ENCODE peak calls at places on chromosomes 3 and 15, in five cellular contexts. M is GM12878, B is HCT116, L is K562, D is HepG2. J is an unnamed sample.

GRCh38 chr15:76203346-76203745 is 107.9 kb downstream of the ETFA start:
- DNase-seq in D (no peak), B (no peak), M (no peak), L (no peak), J (no peak)

GRCh38 chr3:151794080-151794479 is 19.8 kb upstream of the AADAC start:
- DNase-seq in D (no peak), L (no peak), M (no peak), B (no peak), J (no peak)

GRCh38 chr15:35673093-35673573 is 127.2 kb upstream of the DPH6 start:
- DNase-seq in B (no peak), D (peak), M (no peak), L (peak), J (no peak)

GRCh38 chr15:35444557-35445204 is 101.3 kb downstream of the DPH6 start:
- DNase-seq in B (peak), M (peak), D (peak), L (peak), J (peak)

GRCh38 chr3:180267202-180267843 is 230.6 kb upstream of the PEX5L start:
- DNase-seq in D (no peak), M (peak), L (no peak), B (no peak), J (no peak)

GRCh38 chr3:88131695-88132094 is 18.1 kb upstream of the C3orf38 start:
- DNase-seq in L (no peak), D (no peak), B (no peak), M (no peak), J (no peak)

GRCh38 chr15:34584321-34584668 is 844 bp upstream of the GOLGA8B start:
- DNase-seq in M (no peak), B (no peak), L (peak), D (no peak), J (no peak)

GRCh38 chr15:95131071-95131683 is 899.8 kb downstream of the MCTP2 start:
- DNase-seq in D (no peak), M (no peak), B (no peak), L (no peak), J (no peak)

GRCh38 chr3:1092771-1093170 is at the start of gene CNTN6:
- DNase-seq in M (no peak), L (no peak), D (no peak), B (no peak), J (peak)

GRCh38 chr3:95302044-95302443 is 1239.2 kb downstream of the NSUN3 start:
- DNase-seq in D (peak), B (no peak), M (no peak), L (no peak), J (no peak)

GRCh38 chr3:185729335-185729715 is 95.5 kb downstream of the IGF2BP2 start:
- DNase-seq in L (no peak), B (no peak), M (no peak), D (no peak), J (no peak)

GRCh38 chr3:178129109-178129508 is 407.1 kb upstream of the KCNMB2 start:
- DNase-seq in L (no peak), D (no peak), B (no peak), M (no peak), J (no peak)

GRCh38 chr15:67547836-67548531 is 5.5 kb downstream of the MAP2K5 start:
- DNase-seq in B (no peak), D (no peak), L (no peak), M (no peak), J (no peak)

GRCh38 chr15:98953000-98953776 is 54.4 kb downstream of the PGPEP1L start:
- DNase-seq in M (peak), B (no peak), L (no peak), D (no peak), J (no peak)

GRCh38 chr3:81375921-81376320 is 385.5 kb downstream of the GBE1 start:
- DNase-seq in L (no peak), B (no peak), D (no peak), M (no peak), J (no peak)

GRCh38 chr3:104556372-104557078 is 810.2 kb upstream of the ALCAM start:
- DNase-seq in L (no peak), M (no peak), B (no peak), D (no peak), J (no peak)

GRCh38 chr3:197942956-197943556 is 6.9 kb upstream of the RPL35A start:
- DNase-seq in M (no peak), B (peak), D (no peak), L (peak), J (peak)

GRCh38 chr15:70121656-70122297 is 24.1 kb upstream of the TLE3 start:
- DNase-seq in M (no peak), B (no peak), D (no peak), L (no peak), J (no peak)

GRCh38 chr3:94972066-94972465 is 909.2 kb downstream of the NSUN3 start:
- DNase-seq in L (no peak), D (no peak), B (no peak), M (no peak), J (no peak)

GRCh38 chr3:64462203-64463120 is 225.3 kb downstream of the ADAMTS9 start:
- DNase-seq in L (no peak), D (no peak), B (no peak), M (no peak), J (no peak)

GRCh38 chr15:89785064-89785770 is 9.1 kb downstream of the MESP2 start:
- DNase-seq in L (no peak), B (no peak), D (peak), M (no peak), J (no peak)

GRCh38 chr15:64150236-64150578 is 1.3 kb upstream of the SNX22 start:
- DNase-seq in M (no peak), D (no peak), L (no peak), B (no peak), J (no peak)

GRCh38 chr3:46926871-46927717 is 49.5 kb downstream of the CCDC12 start:
- DNase-seq in M (peak), L (no peak), D (no peak), B (no peak), J (no peak)

GRCh38 chr3:31743690-31744089 is 211.0 kb downstream of the STT3B start:
- DNase-seq in B (no peak), M (no peak), D (no peak), L (no peak), J (no peak)

GRCh38 chr3:115518100-115518852 is 105.0 kb upstream of the GAP43 start:
- DNase-seq in M (no peak), D (no peak), B (peak), L (no peak), J (peak)

GRCh38 chr15:39300451-39301153 is 280.3 kb upstream of the THBS1 start:
- DNase-seq in L (no peak), B (no peak), D (no peak), M (no peak), J (no peak)

GRCh38 chr3:23086366-23086765 is 116.8 kb upstream of the UBE2E2 start:
- DNase-seq in M (no peak), L (no peak), B (no peak), D (no peak), J (no peak)

GRCh38 chr15:92832992-92833438 is 67.1 kb upstream of the CHD2 start:
- DNase-seq in B (no peak), D (no peak), M (no peak), L (no peak), J (no peak)

GRCh38 chr15:66229790-66230460 is 23.6 kb downstream of the MEGF11 start:
- DNase-seq in L (no peak), B (no peak), D (no peak), M (no peak), J (no peak)

GRCh38 chr15:84960391-84961113 is 21.1 kb upstream of the PDE8A start:
- DNase-seq in L (no peak), M (no peak), D (no peak), B (no peak), J (no peak)

GRCh38 chr3:114270019-114270418 is 23.8 kb upstream of the TIGIT start:
- DNase-seq in B (no peak), M (no peak), D (no peak), L (no peak), J (no peak)
- TF ChIP-seq ZBTB33 in B (no peak), M (no peak), D (no peak), L (no peak), J (no peak)

GRCh38 chr3:106673926-106674569 is 703.2 kb upstream of the CCDC54 start:
- DNase-seq in L (no peak), D (no peak), B (no peak), M (no peak), J (no peak)
- TF ChIP-seq ZBTB33 in L (no peak), D (no peak), B (no peak), M (no peak), J (no peak)

DNA sequence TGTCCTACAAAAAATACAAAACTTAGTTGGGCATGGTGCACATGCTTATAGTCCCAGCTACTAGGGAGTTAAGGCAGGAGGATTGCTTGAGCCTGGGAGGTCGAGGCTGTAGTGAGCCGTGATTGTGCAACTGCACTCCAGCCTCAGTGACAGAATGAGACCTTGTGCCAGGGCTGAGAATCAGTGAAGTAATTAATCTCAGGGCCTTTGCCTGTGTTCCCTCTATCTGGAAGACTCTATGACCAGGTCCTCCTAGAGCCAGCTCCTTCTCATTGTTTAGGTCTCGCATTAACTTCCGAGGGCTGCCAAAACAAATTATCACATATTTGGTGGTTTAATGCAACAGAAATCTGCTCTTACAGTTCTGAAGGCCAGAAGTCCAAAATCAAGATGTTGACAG is 41.4 kb upstream of the FLNB start:
- DNase-seq in L (no peak), B (no peak), M (no peak), D (no peak), J (no peak)
- TF ChIP-seq ZBTB33 in L (no peak), B (no peak), M (no peak), D (no peak), J (no peak)

GRCh38 chr15:25057574-25057973 is 102.8 kb downstream of the SNRPN start:
- DNase-seq in M (no peak), L (no peak), D (no peak), B (no peak), J (no peak)
- TF ChIP-seq ZBTB33 in M (no peak), L (no peak), D (no peak), B (no peak), J (no peak)

DNA sequence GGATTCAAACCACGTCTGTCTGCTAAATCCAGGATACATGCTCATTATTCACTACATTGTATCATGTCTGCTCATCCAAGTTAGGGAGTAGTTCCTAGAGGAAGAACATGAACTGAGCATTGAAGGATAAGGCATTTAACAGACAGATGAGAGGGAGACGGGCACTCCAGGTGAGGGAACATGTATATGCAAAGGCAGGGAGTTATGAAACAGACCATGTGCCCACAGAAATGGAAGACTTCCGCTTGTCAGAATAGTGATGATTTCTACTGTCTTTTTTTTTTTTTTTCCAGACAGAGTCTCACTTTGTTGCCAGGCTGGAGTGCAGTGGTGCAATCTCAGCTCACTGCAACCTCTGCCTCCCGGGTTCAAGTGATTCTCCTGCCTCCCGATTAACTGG is 5.0 kb upstream of the NDUFAF1 start:
- DNase-seq in D (no peak), M (no peak), L (no peak), B (no peak), J (no peak)
- TF ChIP-seq ZBTB33 in D (no peak), M (no peak), L (no peak), B (no peak), J (no peak)

GRCh38 chr3:141798455-141798854 is 35.2 kb downstream of the GRK7 start:
- DNase-seq in M (no peak), D (no peak), L (no peak), B (no peak), J (no peak)
- TF ChIP-seq ZBTB33 in M (no peak), D (no peak), L (peak), B (no peak), J (no peak)

GRCh38 chr3:193240436-193240849 is 579 bp upstream of the PLAAT1 start:
- DNase-seq in L (no peak), B (no peak), M (no peak), D (no peak), J (peak)
- TF ChIP-seq ZBTB33 in L (no peak), B (no peak), M (no peak), D (no peak), J (no peak)

DNA sequence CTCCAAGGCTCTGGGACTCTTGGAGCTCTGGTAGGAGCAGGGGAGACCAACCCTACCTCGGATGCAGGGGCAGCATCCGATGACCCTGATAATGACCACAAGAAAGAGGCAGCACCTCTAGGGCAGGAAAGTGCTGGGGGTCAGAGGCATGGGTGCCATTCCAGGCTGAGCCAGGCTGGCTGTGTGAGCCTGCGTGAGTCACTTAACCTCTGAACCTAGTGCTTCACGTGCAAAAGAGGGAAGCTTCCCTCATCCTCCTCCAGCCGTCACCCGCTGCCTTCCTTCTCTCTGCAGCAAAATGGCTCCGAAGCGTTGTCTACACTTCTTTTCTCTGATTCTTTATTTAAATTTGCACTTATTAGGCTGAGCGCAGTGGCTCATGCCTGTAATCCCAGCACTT is 35.5 kb downstream of the ZDHHC19 start:
- DNase-seq in M (no peak), D (no peak), B (no peak), L (no peak), J (peak)
- TF ChIP-seq ZBTB33 in M (no peak), D (no peak), B (no peak), L (peak), J (no peak)

GRCh38 chr3:136950583-136950982 is 7.2 kb upstream of the IL20RB start:
- DNase-seq in B (no peak), D (no peak), L (no peak), M (no peak), J (no peak)
- TF ChIP-seq ZBTB33 in B (no peak), D (no peak), L (no peak), M (no peak), J (no peak)

GRCh38 chr3:66508461-66508860 is 7.6 kb upstream of the LRIG1 start:
- DNase-seq in M (no peak), B (no peak), L (no peak), D (no peak), J (no peak)

GRCh38 chr3:66504761-66505641 is 4.2 kb upstream of the LRIG1 start:
- DNase-seq in B (no peak), L (no peak), D (no peak), M (no peak), J (no peak)

GRCh38 chr3:66506154-66506553 is 5.3 kb upstream of the LRIG1 start:
- DNase-seq in L (no peak), M (no peak), D (no peak), B (no peak), J (no peak)

GRCh38 chr3:66502981-66503380 is 2.2 kb upstream of the LRIG1 start:
- DNase-seq in B (no peak), M (no peak), L (no peak), D (no peak), J (no peak)

GRCh38 chr3:66507631-66508260 is 6.9 kb upstream of the LRIG1 start:
- DNase-seq in L (no peak), D (no peak), B (no peak), M (no peak), J (no peak)
- TF ChIP-seq ZBTB33 in L (no peak), D (no peak), B (no peak), M (no peak), J (no peak)

J was measured in SK-N-SH.